ENCODE peak calls at places on chromosomes 4 and X, in ten cellular contexts. One of them, this sample, is unnamed.

GRCh38 chrX:120690344-120690743 is 60.5 kb upstream of the C1GALT1C1 start:
- DNase-seq in pancreas: no peak
- DNase-seq in HCT116: no peak
- DNase-seq in activated naive CD4-positive, alpha-beta T cell: no peak
- DNase-seq in foreskin fibroblast: peak; percentile 29
- DNase-seq in activated CD8-positive, alpha-beta memory T cell treated with anti-CD3 and anti-CD28 coated beads for 1 hour: no peak
- DNase-seq in NCI-H1694: no peak
- DNase-seq in kidney epithelial cell: no peak
- DNase-seq in SW480: no peak
- DNase-seq in NCI-H2227 treated with DMSO at 0.1 percent for 48 hours: no peak
- DNase-seq in this sample: no peak

GRCh38 chrX:110699109-110699508 is 96.5 kb downstream of the CHRDL1 start:
- DNase-seq in pancreas: no peak
- DNase-seq in HCT116: no peak
- DNase-seq in activated naive CD4-positive, alpha-beta T cell: no peak
- DNase-seq in foreskin fibroblast: peak; percentile 17
- DNase-seq in activated CD8-positive, alpha-beta memory T cell treated with anti-CD3 and anti-CD28 coated beads for 1 hour: no peak
- DNase-seq in NCI-H1694: no peak
- DNase-seq in kidney epithelial cell: no peak
- DNase-seq in SW480: peak; percentile 1
- DNase-seq in NCI-H2227 treated with DMSO at 0.1 percent for 48 hours: no peak
- DNase-seq in this sample: no peak

GRCh38 chrX:102964941-102965340 is 27.9 kb downstream of the RAB40AL start:
- DNase-seq in pancreas: no peak
- DNase-seq in HCT116: no peak
- DNase-seq in activated naive CD4-positive, alpha-beta T cell: no peak
- DNase-seq in foreskin fibroblast: no peak
- DNase-seq in activated CD8-positive, alpha-beta memory T cell treated with anti-CD3 and anti-CD28 coated beads for 1 hour: no peak
- DNase-seq in NCI-H1694: no peak
- DNase-seq in kidney epithelial cell: no peak
- DNase-seq in SW480: no peak
- DNase-seq in NCI-H2227 treated with DMSO at 0.1 percent for 48 hours: no peak
- DNase-seq in this sample: no peak

GRCh38 chr4:17814140-17814539 is 3.4 kb downstream of the NCAPG start:
- DNase-seq in pancreas: no peak
- DNase-seq in HCT116: no peak
- DNase-seq in activated naive CD4-positive, alpha-beta T cell: no peak
- DNase-seq in foreskin fibroblast: no peak
- DNase-seq in activated CD8-positive, alpha-beta memory T cell treated with anti-CD3 and anti-CD28 coated beads for 1 hour: no peak
- DNase-seq in NCI-H1694: no peak
- DNase-seq in kidney epithelial cell: no peak
- DNase-seq in SW480: no peak
- DNase-seq in NCI-H2227 treated with DMSO at 0.1 percent for 48 hours: no peak
- DNase-seq in this sample: no peak

GRCh38 chr4:73341454-73341853 is 62.6 kb upstream of the ALB start:
- DNase-seq in pancreas: no peak
- DNase-seq in HCT116: peak; percentile 33
- DNase-seq in activated naive CD4-positive, alpha-beta T cell: no peak
- DNase-seq in foreskin fibroblast: peak; percentile 3
- DNase-seq in activated CD8-positive, alpha-beta memory T cell treated with anti-CD3 and anti-CD28 coated beads for 1 hour: no peak
- DNase-seq in NCI-H1694: peak; percentile 78
- DNase-seq in kidney epithelial cell: peak; percentile 12
- DNase-seq in SW480: peak; percentile 48
- DNase-seq in NCI-H2227 treated with DMSO at 0.1 percent for 48 hours: no peak
- DNase-seq in this sample: peak; percentile 5

GRCh38 chrX:53077207-53078197 is 4.7 kb upstream of the TSPYL2 start:
- DNase-seq in pancreas: peak; percentile 80
- DNase-seq in HCT116: no peak
- DNase-seq in activated naive CD4-positive, alpha-beta T cell: no peak
- DNase-seq in foreskin fibroblast: no peak
- DNase-seq in activated CD8-positive, alpha-beta memory T cell treated with anti-CD3 and anti-CD28 coated beads for 1 hour: no peak
- DNase-seq in NCI-H1694: no peak
- DNase-seq in kidney epithelial cell: no peak
- DNase-seq in SW480: no peak
- DNase-seq in NCI-H2227 treated with DMSO at 0.1 percent for 48 hours: no peak
- DNase-seq in this sample: no peak

GRCh38 chr4:121666091-121666679 is 30.6 kb downstream of the ANXA5 start:
- DNase-seq in pancreas: no peak
- DNase-seq in HCT116: no peak
- DNase-seq in activated naive CD4-positive, alpha-beta T cell: no peak
- DNase-seq in foreskin fibroblast: no peak
- DNase-seq in activated CD8-positive, alpha-beta memory T cell treated with anti-CD3 and anti-CD28 coated beads for 1 hour: no peak
- DNase-seq in NCI-H1694: no peak
- DNase-seq in kidney epithelial cell: no peak
- DNase-seq in SW480: no peak
- DNase-seq in NCI-H2227 treated with DMSO at 0.1 percent for 48 hours: no peak
- DNase-seq in this sample: no peak

GRCh38 chr4:139958738-139959096 is 195.3 kb downstream of the MAML3 start:
- DNase-seq in pancreas: no peak
- DNase-seq in HCT116: no peak
- DNase-seq in activated naive CD4-positive, alpha-beta T cell: no peak
- DNase-seq in foreskin fibroblast: no peak
- DNase-seq in activated CD8-positive, alpha-beta memory T cell treated with anti-CD3 and anti-CD28 coated beads for 1 hour: no peak
- DNase-seq in NCI-H1694: no peak
- DNase-seq in kidney epithelial cell: no peak
- DNase-seq in SW480: no peak
- DNase-seq in NCI-H2227 treated with DMSO at 0.1 percent for 48 hours: peak; percentile 22
- DNase-seq in this sample: no peak

GRCh38 chr4:38803833-38804653 is 548 bp downstream of the TLR1 start:
- DNase-seq in pancreas: no peak
- DNase-seq in HCT116: no peak
- DNase-seq in activated naive CD4-positive, alpha-beta T cell: no peak
- DNase-seq in foreskin fibroblast: no peak
- DNase-seq in activated CD8-positive, alpha-beta memory T cell treated with anti-CD3 and anti-CD28 coated beads for 1 hour: no peak
- DNase-seq in NCI-H1694: no peak
- DNase-seq in kidney epithelial cell: no peak
- DNase-seq in SW480: no peak
- DNase-seq in NCI-H2227 treated with DMSO at 0.1 percent for 48 hours: no peak
- DNase-seq in this sample: no peak

GRCh38 chrX:96379951-96380350 is 304.7 kb upstream of the DIAPH2 start:
- DNase-seq in pancreas: no peak
- DNase-seq in HCT116: no peak
- DNase-seq in activated naive CD4-positive, alpha-beta T cell: no peak
- DNase-seq in foreskin fibroblast: no peak
- DNase-seq in activated CD8-positive, alpha-beta memory T cell treated with anti-CD3 and anti-CD28 coated beads for 1 hour: no peak
- DNase-seq in NCI-H1694: peak; percentile 30
- DNase-seq in kidney epithelial cell: no peak
- DNase-seq in SW480: no peak
- DNase-seq in NCI-H2227 treated with DMSO at 0.1 percent for 48 hours: no peak
- DNase-seq in this sample: no peak

GRCh38 chr4:73735231-73735630 is 5.1 kb upstream of the CXCL8 start:
- DNase-seq in pancreas: no peak
- DNase-seq in HCT116: no peak
- DNase-seq in activated naive CD4-positive, alpha-beta T cell: no peak
- DNase-seq in foreskin fibroblast: peak; percentile 47
- DNase-seq in activated CD8-positive, alpha-beta memory T cell treated with anti-CD3 and anti-CD28 coated beads for 1 hour: no peak
- DNase-seq in NCI-H1694: no peak
- DNase-seq in kidney epithelial cell: no peak
- DNase-seq in SW480: no peak
- DNase-seq in NCI-H2227 treated with DMSO at 0.1 percent for 48 hours: no peak
- DNase-seq in this sample: no peak

GRCh38 chr4:16967722-16968121 is 69.3 kb upstream of the LDB2 start:
- DNase-seq in pancreas: no peak
- DNase-seq in HCT116: no peak
- DNase-seq in activated naive CD4-positive, alpha-beta T cell: no peak
- DNase-seq in foreskin fibroblast: peak; percentile 9
- DNase-seq in activated CD8-positive, alpha-beta memory T cell treated with anti-CD3 and anti-CD28 coated beads for 1 hour: no peak
- DNase-seq in NCI-H1694: no peak
- DNase-seq in kidney epithelial cell: no peak
- DNase-seq in SW480: no peak
- DNase-seq in NCI-H2227 treated with DMSO at 0.1 percent for 48 hours: no peak
- DNase-seq in this sample: no peak

GRCh38 chr4:173212379-173212778 is 43.8 kb downstream of the GALNT7 start:
- DNase-seq in pancreas: no peak
- DNase-seq in HCT116: no peak
- DNase-seq in activated naive CD4-positive, alpha-beta T cell: no peak
- DNase-seq in foreskin fibroblast: no peak
- DNase-seq in activated CD8-positive, alpha-beta memory T cell treated with anti-CD3 and anti-CD28 coated beads for 1 hour: no peak
- DNase-seq in NCI-H1694: no peak
- DNase-seq in kidney epithelial cell: no peak
- DNase-seq in SW480: no peak
- DNase-seq in NCI-H2227 treated with DMSO at 0.1 percent for 48 hours: no peak
- DNase-seq in this sample: no peak

GRCh38 chr4:71050809-71051208 is 57.4 kb downstream of the DCK start:
- DNase-seq in pancreas: no peak
- DNase-seq in HCT116: no peak
- DNase-seq in activated naive CD4-positive, alpha-beta T cell: no peak
- DNase-seq in foreskin fibroblast: no peak
- DNase-seq in activated CD8-positive, alpha-beta memory T cell treated with anti-CD3 and anti-CD28 coated beads for 1 hour: no peak
- DNase-seq in NCI-H1694: no peak
- DNase-seq in kidney epithelial cell: no peak
- DNase-seq in SW480: peak; percentile 2
- DNase-seq in NCI-H2227 treated with DMSO at 0.1 percent for 48 hours: no peak
- DNase-seq in this sample: no peak

GRCh38 chrX:128975716-128976115 is 547.6 kb downstream of the SMARCA1 start:
- DNase-seq in pancreas: peak; percentile 43
- DNase-seq in HCT116: no peak
- DNase-seq in activated naive CD4-positive, alpha-beta T cell: no peak
- DNase-seq in foreskin fibroblast: no peak
- DNase-seq in activated CD8-positive, alpha-beta memory T cell treated with anti-CD3 and anti-CD28 coated beads for 1 hour: no peak
- DNase-seq in NCI-H1694: peak; percentile 41
- DNase-seq in kidney epithelial cell: no peak
- DNase-seq in SW480: peak; percentile 5
- DNase-seq in NCI-H2227 treated with DMSO at 0.1 percent for 48 hours: no peak
- DNase-seq in this sample: no peak

This sample was measured in keratinocyte.